ENCODE peak calls at places on chromosomes 3 and 15, in six cellular contexts. U is AG04450; L is T-helper 1 cell; D is HFF-Myc; C is mammary epithelial cell; R is CD8-positive, alpha-beta T cell. E is an unnamed sample.

GRCh38 chr3:15796771-15797599 is 794 bp downstream of the ANKRD28 start:
- DNase-seq in U (peak; percentile 34), L (no peak), D (peak; percentile 56), C (peak; percentile 75), R (no peak), E (no peak)

GRCh38 chr3:197736010-197736490 is 654 bp downstream of the RUBCN start:
- DNase-seq in U (no peak), L (no peak), D (no peak), C (peak; percentile 36), R (peak; percentile 48), E (no peak)

GRCh38 chr3:11288021-11288491 is 15.9 kb downstream of the ATG7 start:
- DNase-seq in U (no peak), L (no peak), D (no peak), C (peak; percentile 22), R (no peak), E (no peak)

GRCh38 chr3:32175607-32176197 is 62.8 kb upstream of the CMTM8 start:
- DNase-seq in U (peak; percentile 23), L (no peak), D (peak; percentile 44), C (peak; percentile 35), R (peak; percentile 56), E (no peak)

GRCh38 chr15:38028869-38029268 is 94.4 kb downstream of the TMCO5A start:
- DNase-seq in U (no peak), L (no peak), D (no peak), C (no peak), R (no peak), E (no peak)

GRCh38 chr3:115227461-115227860 is 80.4 kb upstream of the ZBTB20 start:
- DNase-seq in U (no peak), L (no peak), D (no peak), C (no peak), R (no peak), E (no peak)

GRCh38 chr3:15384510-15385237 is 42.7 kb downstream of the METTL6 start:
- DNase-seq in U (no peak), L (no peak), D (no peak), C (no peak), R (no peak), E (no peak)

GRCh38 chr3:168544097-168544957 is 448.6 kb upstream of the GOLIM4 start:
- DNase-seq in U (no peak), L (no peak), D (no peak), C (no peak), R (no peak), E (no peak)

GRCh38 chr15:87500240-87500639 is 756.3 kb downstream of the NTRK3 start:
- DNase-seq in U (no peak), L (no peak), D (no peak), C (no peak), R (no peak), E (no peak)

GRCh38 chr3:136949708-136950107 is 8.1 kb upstream of the IL20RB start:
- DNase-seq in U (no peak), L (no peak), D (no peak), C (no peak), R (no peak), E (no peak)

GRCh38 chr3:189222927-189223706 is 51.3 kb downstream of the TPRG1 start:
- DNase-seq in U (no peak), L (no peak), D (no peak), C (no peak), R (no peak), E (no peak)

GRCh38 chr15:75738647-75739325 is 26.1 kb upstream of the CSPG4 start:
- DNase-seq in U (peak; percentile 66), L (peak; percentile 78), D (peak; percentile 69), C (peak; percentile 87), R (peak; percentile 89), E (no peak)

GRCh38 chr3:124569761-124570160 is 160.5 kb upstream of the UMPS start:
- DNase-seq in U (no peak), L (no peak), D (no peak), C (no peak), R (no peak), E (no peak)

GRCh38 chr3:29694783-29695182 is 413.9 kb downstream of the RBMS3 start:
- DNase-seq in U (peak; percentile 80), L (no peak), D (peak; percentile 73), C (peak; percentile 80), R (no peak), E (no peak)

GRCh38 chr3:141386080-141386594 is 17.8 kb downstream of the ZBTB38 start:
- DNase-seq in U (no peak), L (no peak), D (no peak), C (no peak), R (no peak), E (no peak)

GRCh38 chr3:104805042-104805441 is 561.7 kb upstream of the ALCAM start:
- DNase-seq in U (no peak), L (no peak), D (no peak), C (no peak), R (no peak), E (no peak)

GRCh38 chr3:16841906-16842709 is 42.6 kb upstream of the PLCL2 start:
- DNase-seq in U (no peak), L (peak; percentile 42), D (no peak), C (no peak), R (peak; percentile 77), E (peak; percentile 44)

GRCh38 chr3:14290631-14291385 is 111.6 kb upstream of the SLC6A6 start:
- DNase-seq in U (no peak), L (no peak), D (no peak), C (no peak), R (no peak), E (no peak)

GRCh38 chr3:127535901-127536817 is 54.4 kb downstream of the TPRA1 start:
- DNase-seq in U (no peak), L (no peak), D (no peak), C (no peak), R (no peak), E (no peak)

GRCh38 chr3:187456268-187456667 is 88.1 kb downstream of the RTP4 start:
- DNase-seq in U (no peak), L (no peak), D (no peak), C (no peak), R (no peak), E (no peak)

GRCh38 chr3:113252553-113252952 is 41.2 kb downstream of the BOC start:
- DNase-seq in U (no peak), L (no peak), D (no peak), C (no peak), R (no peak), E (no peak)

GRCh38 chr15:99421172-99421656 is 144.6 kb upstream of the MEF2A start:
- DNase-seq in U (no peak), L (no peak), D (no peak), C (no peak), R (peak; percentile 72), E (no peak)

GRCh38 chr15:78040653-78041244 is 36.8 kb downstream of the TBC1D2B start:
- DNase-seq in U (no peak), L (no peak), D (no peak), C (no peak), R (no peak), E (no peak)